ENCODE peak calls at places on chromosomes 12 and 14, in eight cellular contexts. One of them, this sample, is unnamed.

GRCh38 chr14:21066882-21067502 is 3.1 kb upstream of the ARHGEF40 start:
- DNase-seq in stomach: no peak
- DNase-seq in SK-N-SH: no peak
- DNase-seq in tibial nerve: no peak
- DNase-seq in ovary: no peak
- DNase-seq in GM12878: no peak
- DNase-seq in K562: peak; percentile 30
- DNase-seq in A549: peak; percentile 41
- DNase-seq in this sample: no peak

GRCh38 chr12:99386907-99387306 is 260.6 kb upstream of the GARIN6 start:
- DNase-seq in GM12878: no peak
- DNase-seq in SK-N-SH: peak; percentile 3
- DNase-seq in A549: peak; percentile 13
- DNase-seq in K562: peak; percentile 21
- DNase-seq in stomach: no peak
- DNase-seq in ovary: no peak
- DNase-seq in tibial nerve: no peak
- DNase-seq in this sample: no peak

GRCh38 chr14:104826858-104827172 is 25.9 kb downstream of the ZBTB42 start:
- DNase-seq in ovary: no peak
- DNase-seq in SK-N-SH: no peak
- DNase-seq in K562: no peak
- DNase-seq in stomach: no peak
- DNase-seq in A549: no peak
- DNase-seq in GM12878: no peak
- DNase-seq in tibial nerve: no peak
- DNase-seq in this sample: no peak

GRCh38 chr12:124771462-124772361 is 92.0 kb downstream of the SCARB1 start:
- DNase-seq in ovary: peak; percentile 93
- DNase-seq in SK-N-SH: peak; percentile 93
- DNase-seq in K562: peak; percentile 87
- DNase-seq in A549: peak; percentile 85
- DNase-seq in GM12878: peak; percentile 51
- DNase-seq in stomach: peak; percentile 89
- DNase-seq in tibial nerve: peak; percentile 89
- DNase-seq in this sample: peak; percentile 91

GRCh38 chr12:12870454-12870853 is 20.9 kb upstream of the GPRC5A start:
- DNase-seq in tibial nerve: no peak
- DNase-seq in A549: peak; percentile 81
- DNase-seq in SK-N-SH: no peak
- DNase-seq in K562: no peak
- DNase-seq in stomach: no peak
- DNase-seq in ovary: no peak
- DNase-seq in GM12878: no peak
- DNase-seq in this sample: no peak

GRCh38 chr12:130615906-130616305 is 100.2 kb downstream of the RIMBP2 start:
- DNase-seq in stomach: no peak
- DNase-seq in K562: no peak
- DNase-seq in A549: no peak
- DNase-seq in GM12878: no peak
- DNase-seq in tibial nerve: no peak
- DNase-seq in SK-N-SH: no peak
- DNase-seq in ovary: no peak
- DNase-seq in this sample: no peak

GRCh38 chr12:20722142-20722541 is 27.0 kb downstream of the SLCO1C1 start:
- DNase-seq in ovary: no peak
- DNase-seq in A549: no peak
- DNase-seq in GM12878: no peak
- DNase-seq in SK-N-SH: no peak
- DNase-seq in tibial nerve: no peak
- DNase-seq in stomach: no peak
- DNase-seq in K562: no peak
- DNase-seq in this sample: no peak

GRCh38 chr14:76812422-76813383 is at the start of gene ANGEL1:
- DNase-seq in GM12878: peak; percentile 79
- DNase-seq in K562: peak; percentile 94
- DNase-seq in tibial nerve: peak; percentile 92
- DNase-seq in A549: peak; percentile 79
- DNase-seq in stomach: peak; percentile 98
- DNase-seq in SK-N-SH: peak; percentile 97
- DNase-seq in ovary: peak; percentile 96
- DNase-seq in this sample: peak; percentile 97

GRCh38 chr12:114746297-114747074 is 62.5 kb upstream of the TBX3 start:
- DNase-seq in GM12878: no peak
- DNase-seq in stomach: no peak
- DNase-seq in A549: no peak
- DNase-seq in SK-N-SH: no peak
- DNase-seq in tibial nerve: no peak
- DNase-seq in K562: no peak
- DNase-seq in ovary: peak; percentile 45
- DNase-seq in this sample: no peak

GRCh38 chr12:1919284-1919683 is 832 bp upstream of the CACNA2D4 start:
- DNase-seq in SK-N-SH: peak; percentile 9
- DNase-seq in A549: no peak
- DNase-seq in GM12878: no peak
- DNase-seq in tibial nerve: no peak
- DNase-seq in K562: no peak
- DNase-seq in stomach: no peak
- DNase-seq in ovary: no peak
- DNase-seq in this sample: no peak

GRCh38 chr12:1920971-1921370 is 2.5 kb upstream of the CACNA2D4 start:
- DNase-seq in stomach: peak; percentile 31
- DNase-seq in K562: no peak
- DNase-seq in tibial nerve: no peak
- DNase-seq in ovary: no peak
- DNase-seq in SK-N-SH: peak; percentile 12
- DNase-seq in GM12878: no peak
- DNase-seq in A549: no peak
- DNase-seq in this sample: peak; percentile 78

GRCh38 chr12:1918875-1919236 is 404 bp upstream of the CACNA2D4 start:
- DNase-seq in tibial nerve: no peak
- DNase-seq in A549: no peak
- DNase-seq in SK-N-SH: peak; percentile 17
- DNase-seq in stomach: peak; percentile 21
- DNase-seq in K562: no peak
- DNase-seq in GM12878: no peak
- DNase-seq in ovary: no peak
- DNase-seq in this sample: peak; percentile 76

GRCh38 chr12:1919763-1920162 is 1.3 kb upstream of the CACNA2D4 start:
- DNase-seq in GM12878: no peak
- DNase-seq in A549: no peak
- DNase-seq in ovary: no peak
- DNase-seq in tibial nerve: no peak
- DNase-seq in stomach: no peak
- DNase-seq in SK-N-SH: peak; percentile 8
- DNase-seq in K562: no peak
- DNase-seq in this sample: no peak

DNA sequence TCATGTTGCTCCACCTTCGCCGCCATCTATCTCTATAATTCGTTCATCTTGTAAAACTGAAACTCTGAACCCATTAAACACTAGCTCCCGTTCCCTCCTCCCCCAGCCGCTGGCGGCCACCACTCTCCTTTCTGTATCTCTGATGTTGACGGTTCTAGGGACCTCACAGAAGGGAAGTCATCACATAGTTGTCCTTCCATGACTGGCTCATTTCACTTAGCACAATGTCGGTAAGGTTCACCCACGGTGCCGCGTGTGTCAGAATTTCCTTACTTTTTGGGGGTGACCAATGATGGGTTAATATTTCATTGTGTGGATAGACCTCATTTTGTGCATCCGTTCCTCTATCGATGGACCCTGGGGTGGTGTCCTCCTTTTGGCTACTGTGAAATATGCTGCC is 2.0 kb upstream of the CACNA2D4 start:
- DNase-seq in stomach: peak; percentile 22
- DNase-seq in K562: no peak
- DNase-seq in tibial nerve: no peak
- DNase-seq in GM12878: no peak
- DNase-seq in ovary: no peak
- DNase-seq in A549: no peak
- DNase-seq in SK-N-SH: no peak
- DNase-seq in this sample: no peak
- TF ChIP-seq EP300 in stomach: no peak
- TF ChIP-seq EP300 in K562: no peak
- TF ChIP-seq EP300 in tibial nerve: no peak
- TF ChIP-seq EP300 in GM12878: no peak
- TF ChIP-seq EP300 in ovary: no peak
- TF ChIP-seq EP300 in A549: no peak
- TF ChIP-seq EP300 in SK-N-SH: no peak
- TF ChIP-seq EP300 in this sample: no peak

GRCh38 chr14:28577187-28577586 is 189.4 kb upstream of the FOXG1 start:
- DNase-seq in tibial nerve: no peak
- DNase-seq in A549: no peak
- DNase-seq in stomach: no peak
- DNase-seq in ovary: no peak
- DNase-seq in K562: no peak
- DNase-seq in GM12878: no peak
- DNase-seq in SK-N-SH: no peak
- DNase-seq in this sample: no peak

GRCh38 chr14:28576523-28576922 is 190.1 kb upstream of the FOXG1 start:
- DNase-seq in K562: no peak
- DNase-seq in SK-N-SH: no peak
- DNase-seq in ovary: no peak
- DNase-seq in A549: no peak
- DNase-seq in tibial nerve: no peak
- DNase-seq in stomach: no peak
- DNase-seq in GM12878: no peak
- DNase-seq in this sample: no peak

DNA sequence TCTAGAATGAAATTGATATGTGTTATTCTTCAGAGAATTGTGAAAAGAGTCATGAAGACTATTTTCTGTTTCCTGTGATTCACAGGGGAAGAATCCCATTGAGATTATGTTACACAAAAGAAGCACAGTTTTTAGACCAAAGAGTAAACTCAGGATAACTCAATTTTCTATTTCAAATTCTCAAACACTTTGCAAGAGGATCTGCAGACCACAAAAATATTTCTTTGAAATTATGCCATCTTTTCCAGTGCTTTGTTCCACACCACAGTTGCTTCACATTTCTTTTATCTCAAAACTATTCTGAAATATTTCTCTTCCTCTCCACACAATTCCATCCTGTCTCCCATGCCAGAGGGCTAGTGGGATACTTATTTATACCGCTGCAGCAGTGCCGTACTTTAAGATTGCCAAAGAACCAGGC is 188.9 kb upstream of the FOXG1 start:
- DNase-seq in tibial nerve: no peak
- DNase-seq in SK-N-SH: no peak
- DNase-seq in ovary: no peak
- DNase-seq in K562: no peak
- DNase-seq in A549: no peak
- DNase-seq in GM12878: no peak
- DNase-seq in stomach: no peak
- DNase-seq in this sample: no peak
- H3K4me3 ChIP-seq in tibial nerve: no peak overlapping the region
- H3K4me3 ChIP-seq in SK-N-SH: peak overlapping the region; percentile 60
- H3K4me3 ChIP-seq in ovary: no peak overlapping the region
- H3K4me3 ChIP-seq in K562: no peak overlapping the region
- H3K4me3 ChIP-seq in A549: no peak overlapping the region
- H3K4me3 ChIP-seq in GM12878: no peak overlapping the region
- H3K4me3 ChIP-seq in stomach: no peak overlapping the region
- H3K4me3 ChIP-seq in this sample: no peak overlapping the region

GRCh38 chr12:92022093-92022492 is 123.6 kb downstream of the BTG1 start:
- DNase-seq in stomach: no peak
- DNase-seq in tibial nerve: no peak
- DNase-seq in ovary: no peak
- DNase-seq in GM12878: no peak
- DNase-seq in K562: no peak
- DNase-seq in A549: no peak
- DNase-seq in SK-N-SH: no peak
- DNase-seq in this sample: no peak

GRCh38 chr12:92025462-92026207 is 120.0 kb downstream of the BTG1 start:
- DNase-seq in stomach: no peak
- DNase-seq in tibial nerve: no peak
- DNase-seq in SK-N-SH: no peak
- DNase-seq in ovary: no peak
- DNase-seq in K562: no peak
- DNase-seq in A549: no peak
- DNase-seq in GM12878: no peak
- DNase-seq in this sample: no peak

GRCh38 chr12:92020983-92021664 is 124.5 kb downstream of the BTG1 start:
- DNase-seq in SK-N-SH: no peak
- DNase-seq in A549: no peak
- DNase-seq in tibial nerve: no peak
- DNase-seq in ovary: no peak
- DNase-seq in K562: no peak
- DNase-seq in GM12878: no peak
- DNase-seq in stomach: no peak
- DNase-seq in this sample: no peak

GRCh38 chr12:92021665-92022033 is 124.0 kb downstream of the BTG1 start:
- DNase-seq in ovary: no peak
- DNase-seq in tibial nerve: no peak
- DNase-seq in A549: no peak
- DNase-seq in GM12878: no peak
- DNase-seq in stomach: no peak
- DNase-seq in K562: no peak
- DNase-seq in SK-N-SH: peak; percentile 53
- DNase-seq in this sample: no peak

GRCh38 chr12:92019491-92020277 is 126.0 kb downstream of the BTG1 start:
- DNase-seq in SK-N-SH: no peak
- DNase-seq in ovary: no peak
- DNase-seq in A549: no peak
- DNase-seq in GM12878: no peak
- DNase-seq in tibial nerve: no peak
- DNase-seq in stomach: no peak
- DNase-seq in K562: no peak
- DNase-seq in this sample: no peak
- TF ChIP-seq EP300 in SK-N-SH: no peak
- TF ChIP-seq EP300 in ovary: no peak
- TF ChIP-seq EP300 in A549: no peak
- TF ChIP-seq EP300 in GM12878: no peak
- TF ChIP-seq EP300 in tibial nerve: no peak
- TF ChIP-seq EP300 in stomach: no peak
- TF ChIP-seq EP300 in K562: no peak
- TF ChIP-seq EP300 in this sample: no peak

GRCh38 chr12:52438305-52439301 is 4.4 kb upstream of the KRT75 start:
- DNase-seq in SK-N-SH: no peak
- DNase-seq in GM12878: no peak
- DNase-seq in A549: no peak
- DNase-seq in ovary: no peak
- DNase-seq in tibial nerve: no peak
- DNase-seq in K562: no peak
- DNase-seq in stomach: no peak
- DNase-seq in this sample: peak; percentile 56
- H3K4me3 ChIP-seq in SK-N-SH: no peak overlapping the region
- H3K4me3 ChIP-seq in GM12878: no peak overlapping the region
- H3K4me3 ChIP-seq in A549: no peak overlapping the region
- H3K4me3 ChIP-seq in ovary: no peak overlapping the region
- H3K4me3 ChIP-seq in tibial nerve: no peak overlapping the region
- H3K4me3 ChIP-seq in K562: no peak overlapping the region
- H3K4me3 ChIP-seq in stomach: no peak overlapping the region
- H3K4me3 ChIP-seq in this sample: no peak overlapping the region